ENCODE peak calls at places on chromosomes 1 and 21, in ten cellular contexts. T is progenitor cell of endocrine pancreas, D is GM12865, M is suprapubic skin, A is GM06990, R is AG04449, J is nephron progenitor cell, U is MCF 10A, G is uterus, X is Peyer's patch. F is an unnamed sample.

GRCh38 chr1:39732730-39733129 is 6.0 kb upstream of the PPIE start:
- DNase-seq in T (no peak), D (no peak), M (no peak), A (no peak), R (no peak), J (no peak), U (no peak), G (no peak), X (no peak), F (no peak)

GRCh38 chr1:165444897-165445370 is at the start of gene RXRG:
- DNase-seq in T (peak), D (no peak), M (no peak), A (no peak), R (no peak), J (peak), U (no peak), G (no peak), X (peak), F (no peak)

GRCh38 chr1:172533511-172534116 is 664 bp downstream of the SUCO start:
- DNase-seq in T (no peak), D (peak), M (peak), A (no peak), R (no peak), J (peak), U (peak), G (peak), X (peak), F (no peak)

GRCh38 chr1:35097224-35097623 is 18.0 kb downstream of the ZMYM1 start:
- DNase-seq in T (no peak), D (no peak), M (no peak), A (no peak), R (peak), J (no peak), U (no peak), G (no peak), X (no peak), F (peak)

GRCh38 chr1:224852901-224853568 is 76.4 kb upstream of the DNAH14 start:
- DNase-seq in T (no peak), D (peak), M (no peak), A (peak), R (no peak), J (no peak), U (peak), G (no peak), X (no peak), F (peak)

GRCh38 chr21:20739421-20739820 is 258.8 kb upstream of the NCAM2 start:
- DNase-seq in T (no peak), D (peak), M (no peak), A (no peak), R (no peak), J (no peak), U (peak), G (no peak), X (no peak), F (no peak)

GRCh38 chr1:187682112-187682511 is 853.4 kb downstream of the PLA2G4A start:
- DNase-seq in T (no peak), D (no peak), M (no peak), A (no peak), R (no peak), J (no peak), U (no peak), G (no peak), X (no peak), F (no peak)

GRCh38 chr1:179313004-179313403 is 19.4 kb downstream of the SOAT1 start:
- DNase-seq in T (no peak), D (no peak), M (no peak), A (no peak), R (no peak), J (no peak), U (no peak), G (no peak), X (no peak), F (no peak)

GRCh38 chr21:46634966-46635323 is 529 bp upstream of the PRMT2 start:
- DNase-seq in T (no peak), D (peak), M (no peak), A (no peak), R (peak), J (no peak), U (peak), G (peak), X (no peak), F (peak)

GRCh38 chr21:38852278-38852677 is 46.5 kb downstream of the ETS2 start:
- DNase-seq in T (no peak), D (no peak), M (no peak), A (no peak), R (no peak), J (no peak), U (peak), G (no peak), X (no peak), F (no peak)

GRCh38 chr1:17831619-17832018 is 76.5 kb downstream of the ACTL8 start:
- DNase-seq in T (peak), D (peak), M (no peak), A (no peak), R (peak), J (peak), U (peak), G (no peak), X (peak), F (peak)

GRCh38 chr1:2178875-2179274 is 15.7 kb downstream of the FAAP20 start:
- DNase-seq in T (no peak), D (no peak), M (no peak), A (no peak), R (no peak), J (no peak), U (no peak), G (no peak), X (no peak), F (no peak)

DNA sequence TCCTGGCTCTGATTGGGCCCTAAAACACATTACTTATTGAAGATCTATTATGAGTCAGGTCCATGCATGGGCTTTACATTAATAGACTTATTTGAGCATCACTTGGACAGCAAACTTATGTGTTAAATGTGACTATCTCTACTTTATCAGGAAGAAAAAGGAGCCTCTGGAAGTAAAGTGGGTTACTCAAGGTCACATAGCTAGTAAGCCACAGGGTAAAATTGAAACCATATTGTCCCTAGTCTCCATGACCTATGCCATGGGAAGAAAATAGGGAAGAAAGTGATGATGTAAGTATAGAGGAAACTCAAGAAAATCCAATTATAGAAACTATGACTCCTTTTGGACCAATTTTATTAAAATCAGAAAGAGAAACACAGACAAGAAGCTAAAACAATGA is 555.3 kb downstream of the NUF2 start:
- DNase-seq in T (no peak), D (no peak), M (no peak), A (no peak), R (no peak), J (no peak), U (no peak), G (no peak), X (no peak), F (peak)
- TF ChIP-seq CTCF in T (no peak), D (no peak), M (no peak), A (no peak), R (no peak), J (no peak), U (no peak), G (no peak), X (no peak), F (no peak)

DNA sequence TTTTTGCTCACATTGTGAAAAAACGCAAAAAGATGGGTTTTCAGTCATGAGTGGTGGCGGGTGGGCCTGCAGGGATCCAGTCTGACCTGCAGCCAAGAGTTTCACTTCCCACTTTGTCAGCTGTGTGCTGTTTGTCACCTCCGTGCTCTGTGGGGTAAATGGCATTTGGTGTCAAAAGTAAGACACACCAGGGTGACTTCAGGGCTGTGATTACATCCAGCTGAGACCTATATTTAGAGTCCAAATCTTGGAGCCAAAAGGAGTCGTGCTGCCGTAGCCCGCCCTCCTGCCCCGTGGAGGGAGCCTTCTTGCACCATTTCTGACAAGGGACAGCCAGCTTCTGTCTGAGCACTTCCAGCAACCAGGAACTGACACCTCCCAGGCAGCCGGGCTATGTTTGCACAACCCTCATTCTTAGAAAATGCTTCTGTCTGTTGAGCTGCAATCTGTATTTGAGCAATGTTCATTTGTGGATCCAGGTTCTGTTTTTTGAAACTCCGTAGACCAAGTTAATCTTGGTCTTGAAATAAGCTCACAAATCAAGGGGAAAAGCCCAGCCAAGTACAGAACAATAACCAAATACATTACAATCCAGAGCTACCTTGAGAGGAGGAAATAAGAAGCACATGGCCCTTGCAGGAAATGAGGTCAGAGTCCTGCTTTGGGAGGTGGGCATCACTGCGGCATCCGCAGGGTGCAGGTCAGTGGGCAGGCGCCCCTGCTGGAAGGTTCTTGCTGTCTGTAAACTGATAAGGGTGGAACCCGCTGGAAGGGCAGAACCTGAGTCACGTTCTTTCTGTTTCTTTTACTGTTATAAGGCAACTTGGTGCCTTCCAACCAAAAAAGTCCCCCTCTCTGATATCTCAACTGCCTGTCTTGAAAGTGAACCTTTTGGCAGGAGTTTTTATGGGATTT is 14.4 kb downstream of the ABCG1 start:
- DNase-seq in T (no peak), D (peak), M (peak), A (peak), R (no peak), J (no peak), U (no peak), G (peak), X (peak), F (no peak)
- TF ChIP-seq CTCF in T (peak), D (peak), M (peak), A (peak), R (no peak), J (no peak), U (no peak), G (peak), X (peak), F (peak)

GRCh38 chr1:23798662-23799142 is 1.9 kb downstream of the GALE start:
- DNase-seq in T (no peak), D (no peak), M (no peak), A (no peak), R (no peak), J (no peak), U (no peak), G (no peak), X (no peak), F (no peak)
- TF ChIP-seq CTCF in T (no peak), D (peak), M (no peak), A (peak), R (no peak), J (no peak), U (no peak), G (no peak), X (no peak), F (peak)

GRCh38 chr1:32893198-32894018 is 7.1 kb downstream of the HPCA start:
- DNase-seq in T (no peak), D (no peak), M (no peak), A (no peak), R (no peak), J (peak), U (no peak), G (peak), X (peak), F (no peak)
- TF ChIP-seq CTCF in T (peak), D (no peak), M (no peak), A (peak), R (peak), J (peak), U (no peak), G (peak), X (no peak), F (peak)

DNA sequence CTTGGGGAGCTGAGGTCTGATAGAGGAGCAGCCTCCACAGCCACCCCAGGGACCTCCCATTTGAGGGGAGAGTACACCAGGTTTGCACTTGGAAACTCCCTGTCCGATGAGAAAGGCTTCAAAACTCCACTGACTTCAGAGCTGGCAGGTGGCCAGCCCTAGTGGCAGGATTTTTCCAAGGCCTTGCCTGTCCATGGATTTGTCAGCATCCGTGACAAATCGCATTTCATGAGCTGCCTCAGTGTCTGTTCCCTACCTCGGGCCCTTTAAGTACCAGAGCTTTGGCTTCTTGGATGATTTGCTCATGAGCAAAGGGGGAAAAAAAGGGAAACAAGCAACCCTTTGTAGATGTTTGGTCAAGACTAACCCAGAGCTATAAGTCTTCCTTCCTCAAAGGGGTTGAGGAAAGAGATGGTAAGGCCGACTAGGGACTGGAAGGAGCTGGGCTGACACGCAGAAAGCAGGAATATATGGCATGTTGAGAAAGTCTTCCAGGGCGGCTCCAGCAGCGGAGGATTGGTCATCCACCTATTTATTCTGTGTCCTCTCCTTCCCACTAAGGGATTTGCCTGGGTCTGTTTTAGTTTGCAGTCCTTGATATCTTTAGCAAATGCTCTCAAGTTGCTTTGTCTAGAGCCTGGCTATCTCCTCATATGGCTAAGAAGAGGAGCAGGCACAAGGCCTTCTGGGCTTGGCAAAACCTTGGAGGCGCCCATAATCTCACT is 2.7 kb upstream of the HSPG2 start:
- DNase-seq in T (no peak), D (peak), M (peak), A (no peak), R (peak), J (no peak), U (peak), G (peak), X (peak), F (peak)
- TF ChIP-seq CTCF in T (peak), D (no peak), M (peak), A (no peak), R (peak), J (no peak), U (peak), G (peak), X (no peak), F (peak)

GRCh38 chr1:235157150-235157549 is 3.9 kb downstream of the RBM34 start:
- DNase-seq in T (no peak), D (no peak), M (no peak), A (no peak), R (no peak), J (no peak), U (no peak), G (no peak), X (no peak), F (no peak)

GRCh38 chr1:235160395-235160964 is 570 bp downstream of the RBM34 start:
- DNase-seq in T (no peak), D (peak), M (no peak), A (no peak), R (no peak), J (no peak), U (peak), G (no peak), X (no peak), F (peak)

GRCh38 chr1:235158680-235159079 is 2.4 kb downstream of the RBM34 start:
- DNase-seq in T (no peak), D (no peak), M (no peak), A (no peak), R (no peak), J (no peak), U (no peak), G (no peak), X (no peak), F (no peak)

GRCh38 chr1:235161685-235162327 is 756 bp upstream of the RBM34 start:
- DNase-seq in T (no peak), D (no peak), M (no peak), A (peak), R (no peak), J (no peak), U (no peak), G (no peak), X (no peak), F (no peak)

DNA sequence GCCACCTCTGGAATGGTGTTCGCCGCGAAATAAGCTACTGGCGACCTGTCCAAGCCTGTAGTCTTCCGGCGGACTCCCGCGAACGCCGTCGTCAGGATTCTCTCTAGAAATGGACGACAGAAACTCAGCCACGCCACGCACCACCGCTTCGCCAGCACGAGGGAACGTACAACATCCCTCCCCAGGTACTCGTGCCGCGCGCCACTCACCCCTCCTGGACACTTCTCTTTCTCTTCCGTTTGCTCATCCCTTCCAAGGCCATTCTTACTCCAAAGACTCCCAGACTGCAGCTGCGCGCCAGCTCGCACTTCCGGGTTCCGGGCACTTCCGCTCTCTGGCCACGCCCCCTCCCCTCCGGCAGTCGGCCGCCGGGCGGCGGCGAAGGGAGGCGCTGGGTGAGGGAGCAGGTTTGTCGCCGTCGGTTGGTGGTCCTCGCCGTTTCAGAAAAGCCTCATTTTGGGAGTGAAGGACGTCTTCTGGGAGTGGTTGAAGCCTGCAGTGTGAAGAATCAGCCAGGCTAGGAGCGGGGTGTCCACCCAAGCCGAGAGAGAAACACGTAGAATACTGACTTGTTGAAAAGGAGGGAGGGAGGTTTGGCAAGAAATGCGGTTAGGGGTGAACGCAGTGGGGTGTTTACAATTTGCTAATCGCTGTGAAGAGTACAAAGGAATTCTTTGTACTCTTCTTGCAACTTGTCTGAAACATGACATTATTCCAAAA is at the start of gene RBM34:
- DNase-seq in T (peak), D (peak), M (peak), A (peak), R (peak), J (peak), U (peak), G (peak), X (peak), F (peak)
- TF ChIP-seq CTCF in T (peak), D (no peak), M (no peak), A (peak), R (peak), J (no peak), U (no peak), G (peak), X (no peak), F (no peak)

DNA sequence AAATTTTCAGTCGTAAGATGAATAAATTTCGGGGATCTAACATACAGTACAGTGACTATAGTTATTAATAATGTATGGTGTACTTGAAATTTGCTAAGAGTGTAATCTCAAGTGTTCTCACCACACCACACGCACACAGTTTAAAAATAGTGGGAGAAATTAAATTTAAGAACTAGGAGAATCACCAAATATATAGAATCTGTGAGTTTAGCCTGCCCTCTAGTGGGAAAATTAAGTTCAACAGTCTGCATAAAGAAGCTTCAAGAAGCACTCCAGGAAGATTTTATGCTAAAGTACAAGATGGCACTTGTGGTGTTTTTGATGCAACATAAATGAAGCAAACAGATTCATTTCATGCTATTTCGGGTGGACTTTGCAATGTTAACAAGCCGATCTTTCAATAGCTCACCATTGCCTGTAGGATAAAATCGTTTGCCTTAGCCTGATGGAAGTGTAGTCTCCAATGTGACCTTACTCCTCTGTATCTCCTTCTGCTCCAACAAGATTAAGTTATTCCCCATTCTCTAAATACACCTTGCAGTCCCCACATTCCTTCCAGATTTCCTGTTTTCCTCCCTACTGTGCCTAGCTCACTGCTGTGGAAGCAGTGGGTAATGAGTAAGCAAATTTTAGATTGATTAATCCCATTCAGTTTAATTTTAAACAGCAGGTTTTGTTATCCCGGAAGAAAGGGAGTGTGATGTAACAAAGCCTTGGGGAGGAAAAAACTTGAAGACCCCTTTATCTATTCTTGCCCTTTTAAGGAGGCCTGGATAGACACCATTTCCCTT is 8.7 kb upstream of the PIK3C2B start:
- DNase-seq in T (no peak), D (peak), M (no peak), A (no peak), R (no peak), J (no peak), U (peak), G (no peak), X (no peak), F (peak)
- TF ChIP-seq CTCF in T (peak), D (peak), M (peak), A (peak), R (peak), J (peak), U (peak), G (peak), X (peak), F (peak)

F was measured in HFFc6.